ENCODE peak calls at places on chromosome 9, in four cellular contexts. P, J, H and T are unnamed samples.

GRCh38 chr9:92707530-92707929 is 37.6 kb upstream of the IPPK start:
- DNase-seq in P (no peak), J (no peak), H (no peak), T (no peak)

GRCh38 chr9:103816146-103816545 is 278.0 kb upstream of the SMC2 start:
- DNase-seq in P (no peak), J (no peak), H (no peak), T (no peak)

GRCh38 chr9:114972510-114972909 is 42.1 kb upstream of the TNFSF8 start:
- DNase-seq in P (no peak), J (no peak), H (no peak), T (no peak)

GRCh38 chr9:99563364-99563763 is 258.3 kb upstream of the NR4A3 start:
- DNase-seq in P (no peak), J (no peak), H (no peak), T (no peak)

GRCh38 chr9:84874583-84874982 is 205.1 kb downstream of the NTRK2 start:
- DNase-seq in P (no peak), J (no peak), H (no peak), T (peak)

GRCh38 chr9:18442629-18443491 is 31.1 kb upstream of the ADAMTSL1 start:
- DNase-seq in P (peak), J (peak), H (peak), T (peak)

GRCh38 chr9:99859395-99859980 is 37.8 kb downstream of the NR4A3 start:
- DNase-seq in P (peak), J (peak), H (no peak), T (no peak)

GRCh38 chr9:28234899-28235277 is 661.6 kb upstream of the C9orf72 start:
- DNase-seq in P (peak), J (no peak), H (no peak), T (peak)

GRCh38 chr9:134659688-134660131 is 18.1 kb downstream of the COL5A1 start:
- DNase-seq in P (no peak), J (no peak), H (no peak), T (no peak)

GRCh38 chr9:22118810-22119479 is 109.8 kb upstream of the CDKN2B start:
- DNase-seq in P (no peak), J (no peak), H (no peak), T (no peak)

GRCh38 chr9:70486127-70486526 is 71.7 kb upstream of the KLF9 start:
- DNase-seq in P (no peak), J (no peak), H (no peak), T (no peak)

GRCh38 chr9:38227061-38227540 is 158.1 kb upstream of the SHB start:
- DNase-seq in P (peak), J (no peak), H (peak), T (peak)

GRCh38 chr9:73979894-73980264 is 517.3 kb upstream of the RORB start:
- DNase-seq in P (no peak), J (no peak), H (no peak), T (no peak)

GRCh38 chr9:101311759-101312420 is 72.9 kb downstream of the BAAT start:
- DNase-seq in P (peak), J (peak), H (no peak), T (peak)

GRCh38 chr9:121328476-121328875 is 41.6 kb downstream of the STOM start:
- DNase-seq in P (no peak), J (no peak), H (no peak), T (no peak)

GRCh38 chr9:36597412-36598178 is 24.9 kb downstream of the MELK start:
- DNase-seq in P (peak), J (no peak), H (no peak), T (peak)

GRCh38 chr9:19456996-19457693 is 48.3 kb downstream of the ACER2 start:
- DNase-seq in P (peak), J (peak), H (peak), T (peak)

GRCh38 chr9:98879094-98879957 is 64.4 kb upstream of the COL15A1 start:
- DNase-seq in P (no peak), J (no peak), H (no peak), T (no peak)

GRCh38 chr9:72203205-72203803 is 54.1 kb downstream of the GDA start:
- DNase-seq in P (peak), J (no peak), H (peak), T (peak)

GRCh38 chr9:72527801-72528195 is 6.4 kb downstream of the TMC1 start:
- DNase-seq in P (no peak), J (no peak), H (no peak), T (no peak)

GRCh38 chr9:4741365-4742031 is 496 bp upstream of the AK3 start:
- DNase-seq in P (no peak), J (peak), H (peak), T (peak)

GRCh38 chr9:76451234-76451633 is 7.7 kb upstream of the GCNT1 start:
- DNase-seq in P (peak), J (no peak), H (no peak), T (peak)

GRCh38 chr9:111013250-111013649 is 25.0 kb downstream of the LPAR1 start:
- DNase-seq in P (no peak), J (no peak), H (no peak), T (no peak)

GRCh38 chr9:18606281-18606680 is 132.3 kb downstream of the ADAMTSL1 start:
- DNase-seq in P (peak), J (no peak), H (no peak), T (peak)

GRCh38 chr9:135156525-135157510 is 69.3 kb downstream of the OLFM1 start:
- DNase-seq in P (peak), J (peak), H (peak), T (peak)

GRCh38 chr9:116646661-116647514 is 40.2 kb upstream of the TRIM32 start:
- DNase-seq in P (peak), J (peak), H (no peak), T (peak)

GRCh38 chr9:134458111-134458845 is 132.0 kb downstream of the RXRA start:
- DNase-seq in P (peak), J (no peak), H (no peak), T (peak)

GRCh38 chr9:81772144-81772543 is 82.8 kb upstream of the TLE1 start:
- DNase-seq in P (peak), J (no peak), H (no peak), T (peak)

GRCh38 chr9:99000480-99001395 is 57.0 kb downstream of the COL15A1 start:
- DNase-seq in P (peak), J (no peak), H (peak), T (peak)

GRCh38 chr9:2837915-2838314 is 6.0 kb downstream of the PUM3 start:
- DNase-seq in P (peak), J (no peak), H (no peak), T (peak)

GRCh38 chr9:110050925-110051355 is 157.0 kb downstream of the C9orf152 start:
- DNase-seq in P (peak), J (no peak), H (no peak), T (peak)

GRCh38 chr9:123894822-123895221 is 35.1 kb downstream of the DENND1A start:
- DNase-seq in P (no peak), J (no peak), H (no peak), T (no peak)

GRCh38 chr9:89497181-89497963 is 541 bp downstream of the SEMA4D start:
- DNase-seq in P (no peak), J (no peak), H (no peak), T (no peak)

GRCh38 chr9:130128251-130128650 is 44.0 kb upstream of the NCS1 start:
- DNase-seq in P (no peak), J (no peak), H (no peak), T (no peak)

GRCh38 chr9:116700882-116701836 is 14.1 kb downstream of the TRIM32 start:
- DNase-seq in P (no peak), J (no peak), H (no peak), T (no peak)

GRCh38 chr9:32550046-32550608 is 2.0 kb upstream of the SMIM27 start:
- DNase-seq in P (peak), J (peak), H (no peak), T (peak)

DNA sequence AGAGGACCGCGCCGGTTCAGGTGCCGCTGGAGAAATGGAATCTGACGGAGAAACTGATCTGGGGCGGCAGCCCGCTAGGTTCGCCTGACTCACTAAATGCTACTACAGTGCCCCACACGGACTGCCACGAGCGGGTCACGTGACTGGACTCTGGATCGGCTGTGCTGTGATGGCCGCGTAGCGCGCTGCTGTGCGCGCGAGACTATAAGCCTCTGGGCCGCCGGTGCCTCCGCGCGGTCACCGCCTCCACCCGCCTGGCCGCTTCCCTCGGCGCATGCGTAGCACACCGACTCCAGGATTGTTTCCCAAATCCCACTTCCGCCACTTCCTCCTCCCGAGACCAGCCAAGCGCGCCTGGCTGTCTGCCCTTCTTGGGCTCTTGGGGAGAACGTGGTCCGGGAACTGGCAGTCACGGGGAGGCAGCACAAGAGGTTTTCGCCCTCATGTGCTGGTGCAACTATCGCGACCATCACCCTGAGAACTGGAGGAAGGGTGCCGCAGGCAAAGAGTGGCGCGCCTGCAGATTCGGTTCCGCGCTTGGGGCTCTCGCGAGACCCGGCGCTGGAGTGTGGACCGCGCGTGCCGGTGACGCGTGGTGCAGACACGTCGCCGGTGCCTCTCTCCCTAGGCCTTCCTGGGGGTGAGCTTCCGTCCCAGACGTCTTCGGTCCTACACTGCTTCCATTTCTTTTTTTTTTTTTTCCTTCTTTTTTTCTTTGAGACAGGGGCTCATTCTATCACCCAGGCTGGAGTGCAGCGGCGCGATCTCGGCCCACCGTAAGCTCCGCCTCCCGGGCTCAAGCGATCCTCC is 35.8 kb upstream of the GLDC start:
- DNase-seq in P (peak), J (peak), H (peak), T (peak)
- H3K14ac ChIP-seq in P (peak), J (peak), H (peak), T (no peak)

DNA sequence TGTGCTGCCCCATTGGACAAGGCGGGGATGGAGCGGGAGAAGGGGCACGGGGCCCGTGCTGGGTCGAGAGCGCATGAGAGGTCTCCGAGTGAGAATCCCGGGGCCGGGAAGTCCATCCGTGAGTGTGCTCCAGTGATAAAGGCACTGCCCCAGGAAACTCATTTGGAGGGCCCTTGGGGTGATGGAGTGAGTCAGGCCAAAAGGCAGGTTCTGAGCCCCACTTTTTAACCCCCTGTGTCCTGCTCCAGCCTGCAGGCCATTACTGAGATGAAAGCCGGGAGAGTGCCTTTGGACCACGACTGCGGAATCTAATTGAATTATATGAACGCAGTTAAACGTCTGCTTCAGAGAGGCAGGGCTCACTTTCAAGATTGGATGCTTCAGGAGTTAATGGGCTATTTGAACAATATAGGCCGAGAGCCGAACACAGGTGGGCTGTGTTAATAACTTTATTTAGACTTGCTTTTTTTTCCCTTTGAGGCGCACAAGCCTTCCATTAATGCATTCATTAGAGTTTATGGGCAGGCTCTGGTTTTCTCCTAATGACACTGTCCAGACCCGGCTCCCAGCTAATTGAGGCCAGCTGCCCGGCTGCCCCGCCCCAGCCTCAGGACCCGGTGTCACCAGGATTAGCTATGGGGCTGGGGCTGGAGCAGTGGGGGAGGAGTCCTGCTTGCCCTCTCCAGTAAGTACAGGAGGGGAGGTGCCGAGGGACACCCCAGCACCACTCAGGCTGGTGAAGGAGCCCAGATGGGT is 79.1 kb upstream of the LMX1B start:
- DNase-seq in P (no peak), J (no peak), H (no peak), T (no peak)
- H2AK5ac ChIP-seq in P (no peak), J (no peak), H (no peak), T (no peak)

GRCh38 chr9:128371622-128372117 is 496 bp downstream of the URM1 start:
- DNase-seq in P (no peak), J (no peak), H (no peak), T (no peak)
- H4K8ac ChIP-seq in P (peak), J (no peak), H (no peak), T (peak)

GRCh38 chr9:137461316-137461662 is 2.2 kb upstream of the NSMF start:
- DNase-seq in P (no peak), J (no peak), H (no peak), T (no peak)

GRCh38 chr9:137458194-137459146 is 664 bp downstream of the NSMF start:
- DNase-seq in P (no peak), J (no peak), H (no peak), T (peak)

GRCh38 chr9:137460363-137461315 is 1.5 kb upstream of the NSMF start:
- DNase-seq in P (no peak), J (no peak), H (peak), T (no peak)

GRCh38 chr9:137459147-137459600 is at the start of gene NSMF:
- DNase-seq in P (peak), J (peak), H (peak), T (peak)

GRCh38 chr9:137459601-137460362 is 648 bp upstream of the NSMF start:
- DNase-seq in P (no peak), J (no peak), H (no peak), T (no peak)
- H3K14ac ChIP-seq in P (peak), J (peak), H (no peak), T (no peak)

DNA sequence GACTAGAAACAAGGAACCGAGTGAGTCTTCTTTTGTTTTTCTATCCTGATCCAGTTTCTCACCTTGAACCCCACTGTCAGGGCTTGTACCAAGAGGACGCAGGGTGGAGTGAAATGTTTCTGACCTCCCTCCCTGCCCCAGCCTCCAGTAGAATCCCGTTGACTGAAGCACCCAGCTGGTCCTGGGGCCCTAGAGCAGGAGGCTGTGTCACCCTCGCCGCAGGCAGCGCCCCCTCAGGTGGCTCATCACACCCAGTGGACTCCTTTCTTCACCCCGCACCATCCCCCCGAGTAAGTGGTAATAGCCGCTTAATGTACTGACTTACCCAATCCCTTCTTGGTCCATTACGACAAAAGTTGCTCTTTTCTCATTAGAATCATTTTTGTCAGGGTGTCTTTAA is 53.8 kb downstream of the MVB12B start:
- DNase-seq in P (no peak), J (no peak), H (peak), T (no peak)
- H2AK5ac ChIP-seq in P (no peak), J (no peak), H (no peak), T (no peak)

GRCh38 chr9:107737610-107737986 is 248.0 kb upstream of the KLF4 start:
- DNase-seq in P (no peak), J (no peak), H (no peak), T (no peak)
- H4K8ac ChIP-seq in P (peak), J (no peak), H (no peak), T (peak)

GRCh38 chr9:94927762-94928158 is 201.3 kb downstream of the AOPEP start:
- DNase-seq in P (no peak), J (no peak), H (no peak), T (no peak)

GRCh38 chr9:94925751-94926456 is 199.4 kb downstream of the AOPEP start:
- DNase-seq in P (no peak), J (no peak), H (no peak), T (no peak)

GRCh38 chr9:94926457-94926852 is 200.0 kb downstream of the AOPEP start:
- DNase-seq in P (no peak), J (no peak), H (no peak), T (no peak)

GRCh38 chr9:94928271-94928670 is 201.8 kb downstream of the AOPEP start:
- DNase-seq in P (no peak), J (no peak), H (no peak), T (no peak)

DNA sequence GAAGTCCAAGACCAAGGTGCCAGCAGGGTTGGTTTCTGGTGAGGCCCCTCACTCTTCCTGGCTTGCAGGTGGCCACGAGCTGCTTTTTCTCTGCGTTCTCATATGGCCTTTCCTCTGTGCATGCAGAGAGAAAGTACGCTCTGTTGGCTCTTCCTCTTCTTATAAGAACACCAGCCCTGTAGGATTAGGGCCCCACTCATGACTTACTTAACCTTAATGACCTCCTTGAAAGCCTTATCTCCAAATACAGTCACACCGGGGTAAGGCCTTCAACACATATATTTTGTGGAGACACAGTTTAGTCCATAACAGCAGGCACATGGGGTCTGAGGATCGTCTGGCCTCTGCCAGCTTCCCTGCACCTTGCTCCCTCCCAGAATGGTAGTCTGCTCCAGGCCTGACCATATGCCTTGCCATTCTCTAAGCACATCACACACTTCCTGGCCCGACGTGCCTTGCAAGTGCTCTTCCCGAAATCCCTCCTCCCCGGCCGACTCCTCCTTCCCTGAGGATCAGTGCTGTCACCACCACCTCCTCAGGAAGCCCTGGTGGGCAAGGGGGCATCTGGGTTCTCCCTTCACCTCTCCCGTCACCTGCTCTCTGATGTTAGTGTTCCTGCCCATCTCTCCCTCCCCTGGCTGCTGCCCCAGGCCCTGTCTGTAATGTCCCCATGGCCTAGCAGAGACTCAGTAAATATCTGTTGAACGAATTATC is 200.7 kb downstream of the AOPEP start:
- DNase-seq in P (no peak), J (no peak), H (no peak), T (no peak)
- H3K14ac ChIP-seq in P (no peak), J (no peak), H (no peak), T (no peak)

GRCh38 chr9:126556560-126557250 is 57.0 kb upstream of the LMX1B start:
- DNase-seq in P (no peak), J (no peak), H (no peak), T (no peak)
- H2AK5ac ChIP-seq in P (no peak), J (peak), H (no peak), T (no peak)

DNA sequence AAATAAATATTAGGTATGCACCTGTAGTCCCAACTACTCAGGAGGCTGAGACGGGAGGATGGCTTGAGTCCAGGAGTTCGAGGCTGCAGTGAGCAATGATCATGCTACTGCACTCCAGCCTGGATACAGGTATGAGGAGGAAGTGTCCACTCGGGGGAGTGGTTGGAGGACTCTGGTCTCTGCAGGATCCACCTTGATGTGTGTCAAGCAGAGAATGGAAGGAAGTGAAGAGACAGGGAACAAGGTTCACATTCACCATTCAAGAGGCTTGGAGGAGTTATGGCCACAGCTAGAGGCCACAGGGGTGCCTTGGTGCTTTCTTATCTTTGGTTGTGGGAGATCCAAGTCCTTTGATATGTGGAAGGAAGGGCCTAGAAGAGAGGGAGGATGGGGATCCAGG is 5.4 kb upstream of the CERCAM start:
- DNase-seq in P (no peak), J (no peak), H (no peak), T (no peak)
- H4K8ac ChIP-seq in P (no peak), J (no peak), H (no peak), T (no peak)

GRCh38 chr9:106859957-106860715 is 2.8 kb upstream of the ZNF462 start:
- DNase-seq in P (no peak), J (peak), H (peak), T (peak)
- H3K14ac ChIP-seq in P (peak), J (no peak), H (peak), T (no peak)